ENCODE peak calls at places on chromosomes 5 and 9, in four cellular contexts. E, K, D and I are unnamed samples.

GRCh38 chr5:137304227-137304874 is 194.8 kb downstream of the SPOCK1 start:
- DNase-seq in K (peak), E (no peak), D (no peak), I (no peak)

GRCh38 chr5:7015586-7016256 is 302.5 kb downstream of the TENT4A start:
- DNase-seq in E (no peak), K (no peak), D (peak), I (no peak)

GRCh38 chr9:70011366-70011765 is 32.3 kb upstream of the MAMDC2 start:
- DNase-seq in K (no peak), E (no peak), D (peak), I (no peak)

GRCh38 chr9:15142903-15143534 is 164.0 kb downstream of the TTC39B start:
- DNase-seq in E (peak), K (no peak), D (peak), I (no peak)

GRCh38 chr9:3708751-3709150 is 182.9 kb upstream of the RFX3 start:
- DNase-seq in K (no peak), E (no peak), D (no peak), I (no peak)

GRCh38 chr5:82312373-82312856 is 34.3 kb upstream of the RPS23 start:
- DNase-seq in K (peak), E (peak), D (peak), I (no peak)

GRCh38 chr9:68822596-68823165 is 117.6 kb downstream of the PIP5K1B start:
- DNase-seq in D (no peak), E (no peak), K (no peak), I (no peak)

GRCh38 chr9:123923884-123924283 is 6.0 kb downstream of the DENND1A start:
- DNase-seq in K (no peak), E (no peak), D (no peak), I (no peak)

GRCh38 chr5:53109041-53109435 is 519 bp downstream of the MOCS2 start:
- DNase-seq in K (no peak), E (peak), D (no peak), I (no peak)

GRCh38 chr5:148963679-148964078 is 99.2 kb downstream of the SH3TC2 start:
- DNase-seq in E (no peak), D (no peak), K (no peak), I (no peak)

GRCh38 chr5:178331491-178331981 is 98.9 kb upstream of the PHYKPL start:
- DNase-seq in K (peak), E (peak), D (no peak), I (no peak)

DNA sequence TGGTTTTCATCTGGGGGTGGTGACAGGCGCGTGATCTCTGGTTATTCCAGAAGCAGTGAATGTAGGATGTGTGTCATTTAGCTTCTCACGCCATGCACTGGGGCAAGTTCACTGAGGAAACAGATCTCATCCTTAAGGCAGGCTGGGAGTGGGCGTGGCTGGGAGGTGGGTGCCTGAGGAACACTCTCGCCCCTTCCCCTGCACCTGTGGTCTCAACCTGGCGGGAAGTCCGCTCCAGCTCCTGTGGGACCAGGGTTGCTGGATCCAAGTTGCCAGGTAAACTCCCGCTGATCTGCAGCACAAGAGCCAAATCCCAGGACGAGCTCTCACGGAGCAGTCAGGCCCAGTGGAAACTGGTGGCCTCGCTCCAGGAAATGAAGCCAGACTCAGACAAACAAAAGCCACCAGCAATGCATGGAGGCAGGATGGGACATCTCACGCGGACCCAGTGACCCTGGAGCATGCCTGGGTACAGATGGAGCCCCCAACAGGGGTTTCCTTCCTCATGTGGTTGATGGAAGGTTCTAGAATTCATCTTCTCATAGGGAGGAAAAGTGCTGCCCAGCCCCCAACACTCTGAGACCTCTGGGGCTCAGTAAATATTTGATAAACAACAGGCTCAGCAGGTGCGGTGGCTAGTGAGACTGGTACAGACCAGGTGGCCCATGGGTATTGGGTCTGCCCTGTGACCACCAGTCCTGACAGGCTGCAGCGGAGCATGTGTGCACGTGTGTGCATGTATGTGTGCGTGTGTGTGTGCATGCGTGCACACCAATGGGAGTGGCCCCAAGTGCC is 16.3 kb upstream of the SLC12A7 start:
- DNase-seq in E (no peak), K (no peak), D (no peak), I (no peak)
- H3K27ac ChIP-seq in E (no peak), K (peak), D (no peak), I (no peak)

GRCh38 chr5:14673443-14673842 is 8.9 kb downstream of the OTULIN start:
- DNase-seq in D (no peak), K (no peak), E (no peak), I (no peak)

GRCh38 chr5:14675309-14675708 is 10.8 kb downstream of the OTULIN start:
- DNase-seq in D (no peak), E (no peak), K (no peak), I (no peak)

GRCh38 chr5:14672082-14672481 is 7.6 kb downstream of the OTULIN start:
- DNase-seq in D (no peak), E (no peak), K (no peak), I (no peak)

GRCh38 chr5:14671414-14671813 is 6.9 kb downstream of the OTULIN start:
- DNase-seq in E (no peak), K (no peak), D (no peak), I (no peak)

DNA sequence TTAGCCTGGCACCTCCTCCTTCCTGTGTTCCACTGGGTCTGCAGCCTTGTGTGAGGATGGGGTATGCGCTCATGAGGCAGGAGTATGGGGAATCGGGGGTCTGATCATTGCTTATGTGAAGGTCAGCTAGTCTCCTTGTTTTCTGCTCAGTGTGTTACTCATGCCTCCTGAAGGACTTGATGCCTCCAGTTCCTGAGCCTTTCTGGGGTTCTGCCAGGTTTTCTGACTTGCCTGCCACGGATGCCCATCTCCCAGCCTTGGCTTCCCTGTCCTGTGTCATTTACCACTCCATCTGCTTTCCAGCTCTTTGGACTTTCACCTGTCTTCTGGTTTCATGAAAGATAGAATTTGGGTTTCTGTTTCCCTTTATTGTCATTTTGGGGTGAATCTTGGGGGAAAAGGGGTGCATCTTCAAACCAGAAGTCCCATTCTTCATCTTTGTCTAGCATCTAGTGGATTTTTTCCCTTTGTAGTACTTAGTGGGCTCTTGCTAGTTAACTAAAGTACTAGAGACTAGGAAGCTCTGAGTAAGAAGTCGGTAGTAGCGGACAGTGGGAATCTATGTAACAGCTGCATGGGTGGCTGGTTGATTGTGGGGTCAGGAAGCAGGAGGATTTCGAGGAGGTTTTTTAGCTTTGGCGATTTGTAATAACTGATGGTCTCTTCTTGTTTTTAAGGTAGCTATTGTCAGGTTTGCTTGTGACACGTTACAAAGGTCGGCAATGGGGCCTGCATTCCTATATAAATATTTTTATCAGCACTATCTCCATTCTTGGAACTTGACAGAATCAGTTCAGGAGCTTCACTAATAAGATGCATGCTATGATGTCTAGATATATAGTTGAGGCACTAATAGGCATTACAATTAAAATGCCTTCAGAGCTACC is 8.2 kb downstream of the OTULIN start:
- DNase-seq in K (no peak), E (no peak), D (no peak), I (no peak)
- H3K27ac ChIP-seq in K (peak), E (no peak), D (no peak), I (no peak)

DNA sequence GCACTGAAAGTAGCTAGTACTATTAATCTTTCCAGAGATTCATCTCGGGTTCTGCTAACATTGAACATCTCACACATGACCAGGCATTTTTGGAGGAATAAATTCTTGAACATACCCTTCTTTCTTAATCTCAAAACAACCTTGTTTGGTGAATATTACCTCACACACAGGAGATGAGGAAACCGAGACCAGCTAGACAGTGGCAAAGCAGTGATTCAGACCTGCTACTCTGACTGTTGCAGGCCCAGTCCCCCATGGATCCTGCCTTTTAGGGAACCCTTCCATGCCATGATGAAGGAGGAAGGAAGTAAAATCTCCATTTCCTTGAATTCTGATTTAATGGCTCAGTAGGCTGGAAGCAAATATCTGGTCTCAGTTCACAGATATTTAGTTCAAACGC is 2.6 kb downstream of the PCSK5 start:
- DNase-seq in E (no peak), K (no peak), D (no peak), I (no peak)
- H3K27ac ChIP-seq in E (no peak), K (no peak), D (no peak), I (peak)

GRCh38 chr9:112556497-112557085 is 70.0 kb downstream of the KIAA1958 start:
- DNase-seq in D (no peak), E (peak), K (no peak), I (no peak)

GRCh38 chr9:112558476-112558875 is 71.8 kb downstream of the KIAA1958 start:
- DNase-seq in E (peak), K (no peak), D (no peak), I (no peak)

GRCh38 chr9:112559629-112560413 is 73.2 kb downstream of the KIAA1958 start:
- DNase-seq in E (no peak), K (no peak), D (no peak), I (no peak)

GRCh38 chr9:112558978-112559377 is 72.4 kb downstream of the KIAA1958 start:
- DNase-seq in D (no peak), K (no peak), E (no peak), I (no peak)

DNA sequence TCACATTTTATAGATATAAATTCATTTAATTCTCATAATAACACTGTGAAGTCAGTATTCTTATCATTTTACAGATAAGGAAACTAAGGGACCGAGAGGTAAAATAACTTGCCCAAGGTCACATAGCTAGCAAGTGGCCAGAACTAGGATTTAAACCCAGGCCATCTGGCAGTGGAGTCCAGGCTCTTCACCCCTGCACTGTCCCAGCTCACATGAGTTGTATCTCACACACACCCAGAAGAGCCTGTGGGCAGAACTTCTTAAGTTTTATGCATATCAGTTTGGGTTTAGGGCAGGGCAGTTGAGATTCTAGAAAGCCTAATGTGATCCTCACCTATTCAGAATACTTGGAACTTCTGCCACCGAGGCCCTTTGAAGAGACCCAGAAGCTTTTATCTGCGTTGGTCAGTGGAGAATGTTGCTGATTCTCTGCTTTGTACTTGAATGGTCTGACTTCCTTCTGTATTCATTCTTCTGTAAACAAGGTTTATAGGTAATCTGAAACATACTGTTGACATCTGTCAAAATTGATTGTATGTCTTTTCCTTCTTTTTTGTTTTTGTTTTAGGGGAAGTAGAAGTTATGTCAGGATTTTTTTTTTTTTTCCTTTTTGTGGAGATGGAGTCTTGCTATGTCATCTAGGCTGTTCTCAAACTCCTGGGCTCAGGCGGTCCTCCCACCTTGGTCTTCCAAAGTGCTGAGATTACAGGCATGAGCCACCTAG is 75.8 kb downstream of the KIAA1958 start:
- DNase-seq in E (no peak), D (no peak), K (no peak), I (no peak)
- H3K27ac ChIP-seq in E (no peak), D (no peak), K (no peak), I (no peak)

GRCh38 chr5:135385576-135385975 is 13.5 kb downstream of the MACROH2A1 start:
- DNase-seq in E (no peak), D (no peak), K (no peak), I (no peak)
- H3K27ac ChIP-seq in E (peak), D (no peak), K (no peak), I (no peak)

GRCh38 chr5:150065346-150065745 is 21.0 kb downstream of the CSF1R start:
- DNase-seq in D (no peak), E (no peak), K (no peak), I (no peak)
- H3K27ac ChIP-seq in D (no peak), E (no peak), K (no peak), I (no peak)

GRCh38 chr5:67052034-67052433 is 144.6 kb downstream of the CD180 start:
- DNase-seq in E (no peak), D (no peak), K (no peak), I (no peak)

GRCh38 chr5:67047616-67048015 is 149.0 kb downstream of the CD180 start:
- DNase-seq in D (no peak), K (no peak), E (no peak), I (no peak)

GRCh38 chr5:67051164-67051563 is 145.4 kb downstream of the CD180 start:
- DNase-seq in E (no peak), D (no peak), K (no peak), I (no peak)

GRCh38 chr5:67050635-67051034 is 146.0 kb downstream of the CD180 start:
- DNase-seq in D (no peak), K (no peak), E (no peak), I (no peak)

DNA sequence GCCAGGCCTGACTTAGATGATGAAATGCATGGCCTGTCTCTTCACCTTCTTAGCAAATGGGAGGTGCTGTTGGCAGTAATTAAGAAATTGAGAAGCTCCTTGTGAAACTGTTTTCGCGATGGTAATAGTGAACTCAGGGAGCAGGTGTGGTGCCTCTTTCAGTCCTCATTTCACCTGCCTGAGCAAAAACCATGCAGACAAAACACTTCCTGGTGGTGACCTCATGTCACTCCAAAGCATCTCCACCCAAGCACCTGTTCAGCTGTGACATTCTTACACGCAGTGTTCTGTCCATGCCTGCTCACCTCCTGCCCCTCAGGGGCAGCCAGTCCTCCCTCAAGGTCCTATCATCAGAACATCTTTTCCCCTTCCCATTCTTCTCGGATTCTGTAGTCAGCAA is 146.5 kb downstream of the CD180 start:
- DNase-seq in K (no peak), E (no peak), D (no peak), I (no peak)
- H3K27ac ChIP-seq in K (peak), E (no peak), D (no peak), I (no peak)

DNA sequence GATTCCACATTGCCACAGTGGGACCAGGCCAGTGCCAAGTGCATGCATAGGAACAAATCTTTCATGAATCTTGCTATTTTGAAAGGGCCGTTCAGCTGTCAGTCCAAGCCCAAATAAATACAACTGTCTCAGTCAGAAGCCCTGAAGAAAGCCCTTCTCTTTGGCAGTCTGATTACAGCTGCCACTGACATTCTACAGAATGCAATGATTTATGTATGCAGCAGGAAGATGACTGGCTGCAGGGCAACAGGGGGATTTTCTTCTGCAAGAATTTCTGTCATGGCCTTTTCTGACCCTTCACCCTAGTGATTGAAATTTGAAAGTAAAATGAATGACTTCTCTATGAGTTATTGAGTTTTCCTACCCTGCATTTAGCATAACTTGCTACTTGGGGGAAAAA is 86.7 kb upstream of the FER start:
- DNase-seq in D (no peak), E (no peak), K (no peak), I (no peak)
- H3K27ac ChIP-seq in D (no peak), E (no peak), K (no peak), I (no peak)

GRCh38 chr9:92618633-92619225 is 51.2 kb downstream of the IPPK start:
- DNase-seq in K (no peak), E (no peak), D (no peak), I (no peak)
- H3K27ac ChIP-seq in K (no peak), E (no peak), D (no peak), I (peak)